ENCODE peak calls at places on chromosomes 13 and 19, in seven cellular contexts. S is AG04449, Q is AG10803, E is RWPE2, D is HFFc6, U is cardiac fibroblast, L is glutamatergic neuron. R is an unnamed sample.

GRCh38 chr13:56457535-56458200 is 683.0 kb upstream of the PRR20A start:
- DNase-seq in D (no peak), L (no peak), E (no peak), U (no peak), S (no peak), Q (no peak), R (no peak)

GRCh38 chr13:75236774-75237173 is 245.2 kb downstream of the TBC1D4 start:
- DNase-seq in U (no peak), D (no peak), S (no peak), L (no peak), Q (no peak), E (no peak), R (no peak)

GRCh38 chr13:44680746-44681355 is 104.7 kb upstream of the TSC22D1 start:
- DNase-seq in Q (no peak), S (no peak), E (no peak), U (no peak), L (no peak), D (no peak), R (no peak)

GRCh38 chr13:49298903-49299605 is 51.3 kb downstream of the CDADC1 start:
- DNase-seq in U (no peak), Q (no peak), D (no peak), L (no peak), S (no peak), E (no peak), R (no peak)

GRCh38 chr13:109836629-109837607 is 50.5 kb upstream of the IRS2 start:
- DNase-seq in L (no peak), E (no peak), S (no peak), Q (no peak), D (no peak), U (no peak), R (peak)

GRCh38 chr19:6204866-6205723 is 69.6 kb downstream of the ACSBG2 start:
- DNase-seq in U (no peak), E (no peak), Q (no peak), L (no peak), D (no peak), S (no peak), R (no peak)

GRCh38 chr13:114021464-114022308 is 47.8 kb upstream of the C13orf46 start:
- DNase-seq in D (no peak), E (no peak), L (peak), U (no peak), S (no peak), Q (no peak), R (no peak)

GRCh38 chr19:48741222-48741999 is 1.0 kb upstream of the RASIP1 start:
- DNase-seq in U (no peak), S (no peak), E (no peak), D (no peak), L (peak), Q (no peak), R (peak)

GRCh38 chr19:37947778-37948177 is 40.8 kb downstream of the SIPA1L3 start:
- DNase-seq in D (no peak), U (no peak), L (no peak), Q (no peak), E (no peak), S (no peak), R (no peak)

GRCh38 chr19:53102186-53102585 is 1.0 kb downstream of the ZNF160 start:
- DNase-seq in E (no peak), U (no peak), L (peak), D (no peak), S (no peak), Q (no peak), R (peak)

GRCh38 chr13:90938848-90939247 is 408.6 kb upstream of the MIR17HG start:
- DNase-seq in L (no peak), S (no peak), D (no peak), U (no peak), Q (no peak), E (no peak), R (no peak)

GRCh38 chr13:113815151-113816058 is 48.5 kb downstream of the GAS6 start:
- DNase-seq in L (no peak), D (no peak), S (no peak), Q (no peak), U (no peak), E (no peak), R (no peak)

GRCh38 chr19:13146763-13147563 is 3.2 kb downstream of the STX10 start:
- DNase-seq in Q (peak), D (no peak), L (no peak), E (no peak), S (no peak), U (peak), R (no peak)

GRCh38 chr19:46413262-46414031 is at the start of gene CCDC8:
- DNase-seq in U (peak), L (peak), E (peak), D (peak), Q (peak), S (peak), R (peak)

GRCh38 chr19:18503971-18504885 is 17.6 kb downstream of the ELL start:
- DNase-seq in E (no peak), L (no peak), D (no peak), S (no peak), U (no peak), Q (no peak), R (no peak)

GRCh38 chr19:51259348-51260245 is 8.7 kb downstream of the SIGLECL1 start:
- DNase-seq in D (peak), U (peak), Q (peak), L (peak), E (no peak), S (no peak), R (peak)

GRCh38 chr13:101149735-101150380 is 266.4 kb downstream of the NALCN start:
- DNase-seq in Q (peak), E (no peak), L (peak), S (no peak), U (peak), D (peak), R (peak)

GRCh38 chr13:93963266-93964131 is 516.0 kb downstream of the DCT start:
- DNase-seq in L (no peak), Q (peak), U (peak), S (no peak), E (no peak), D (peak), R (no peak)

GRCh38 chr19:52533901-52534300 is 6.4 kb downstream of the ZNF808 start:
- DNase-seq in S (no peak), U (no peak), D (no peak), Q (no peak), L (no peak), E (no peak), R (no peak)

GRCh38 chr19:14101003-14101545 is 10.5 kb upstream of the SAMD1 start:
- DNase-seq in Q (no peak), E (no peak), S (no peak), U (no peak), D (no peak), L (no peak), R (no peak)

GRCh38 chr13:67134322-67135129 is 95.6 kb downstream of the PCDH9 start:
- DNase-seq in E (no peak), U (peak), Q (no peak), D (no peak), S (no peak), L (no peak), R (no peak)

GRCh38 chr13:67137044-67137735 is 92.9 kb downstream of the PCDH9 start:
- DNase-seq in L (no peak), Q (no peak), U (peak), D (no peak), E (no peak), S (no peak), R (no peak)

GRCh38 chr13:67133476-67133875 is 96.7 kb downstream of the PCDH9 start:
- DNase-seq in S (no peak), D (no peak), U (peak), E (no peak), L (no peak), Q (no peak), R (no peak)

GRCh38 chr13:67135356-67135755 is 94.8 kb downstream of the PCDH9 start:
- DNase-seq in U (no peak), D (no peak), S (no peak), L (no peak), E (no peak), Q (no peak), R (no peak)

GRCh38 chr13:67136157-67136556 is 94.0 kb downstream of the PCDH9 start:
- DNase-seq in U (peak), E (no peak), S (no peak), Q (no peak), L (no peak), D (no peak), R (no peak)
- TF ChIP-seq CTCF in U (no peak), E (no peak), S (no peak), Q (no peak), L (no peak), D (no peak), R (no peak)

DNA sequence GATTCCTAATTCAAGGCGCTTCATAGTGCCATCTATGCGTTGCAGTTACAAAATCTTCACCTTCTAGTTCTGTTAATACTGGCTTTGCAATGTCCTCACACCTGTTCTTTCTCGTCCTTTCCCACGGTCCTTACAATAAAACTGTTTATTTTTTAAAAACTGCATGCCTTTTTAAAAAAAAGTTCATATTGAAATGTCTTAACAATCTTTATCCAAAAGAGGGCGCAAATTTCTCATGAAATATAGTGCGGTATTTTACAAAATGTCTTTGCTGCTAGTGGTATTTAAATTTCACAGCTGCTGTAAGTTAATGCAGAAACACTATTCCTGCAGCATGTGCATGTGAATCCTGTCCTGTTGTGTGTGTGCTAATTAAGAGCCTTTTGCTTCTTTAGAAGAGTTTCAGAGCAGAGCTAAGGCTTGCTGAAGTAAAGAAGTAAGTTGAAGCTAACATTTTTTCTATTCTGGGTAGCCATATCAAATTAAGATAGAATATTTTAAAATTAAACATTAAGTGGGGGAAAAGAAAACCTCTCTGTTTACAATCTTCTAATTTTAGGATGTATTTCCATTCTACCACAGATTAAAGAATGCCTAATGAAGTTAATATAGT is 15.8 kb upstream of the CLDN10 start:
- DNase-seq in D (peak), S (no peak), E (no peak), Q (peak), U (peak), L (no peak), R (no peak)
- TF ChIP-seq CTCF in D (peak), S (peak), E (peak), Q (peak), U (peak), L (peak), R (peak)

GRCh38 chr13:51148223-51148951 is 37.3 kb upstream of the C13orf42 start:
- DNase-seq in E (no peak), U (peak), Q (no peak), S (no peak), D (no peak), L (peak), R (peak)
- TF ChIP-seq CTCF in E (no peak), U (no peak), Q (no peak), S (no peak), D (no peak), L (peak), R (no peak)

DNA sequence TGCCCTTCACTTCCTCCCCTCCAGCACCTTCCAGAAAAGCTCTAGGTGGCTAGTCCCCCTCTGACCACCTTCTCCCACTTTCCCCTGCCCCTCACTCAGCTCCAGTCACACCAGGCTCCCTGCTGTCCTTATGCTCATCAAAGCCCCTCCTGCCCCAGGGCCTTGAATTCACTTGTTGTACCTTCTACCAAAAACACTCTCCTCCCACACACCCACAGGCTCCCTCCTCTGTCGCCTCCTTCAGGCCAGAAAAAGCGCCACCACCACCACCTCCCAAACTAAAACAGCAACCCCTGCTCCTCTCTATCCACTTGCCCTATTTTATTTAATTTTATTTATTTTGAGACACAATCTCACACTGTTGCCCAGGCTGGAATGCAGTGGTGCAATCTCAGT is 4.8 kb upstream of the CEACAM16 start:
- DNase-seq in S (no peak), D (no peak), U (no peak), E (no peak), Q (no peak), L (no peak), R (no peak)
- TF ChIP-seq CTCF in S (peak), D (peak), U (peak), E (peak), Q (peak), L (no peak), R (no peak)

GRCh38 chr13:70104481-70104880 is 3.1 kb upstream of the ATXN8OS start:
- DNase-seq in D (no peak), E (no peak), S (no peak), Q (no peak), L (no peak), U (no peak), R (no peak)

GRCh38 chr13:70098669-70099068 is 9.0 kb upstream of the ATXN8OS start:
- DNase-seq in E (no peak), L (no peak), D (no peak), S (no peak), U (no peak), Q (no peak), R (no peak)
- TF ChIP-seq CTCF in E (peak), L (peak), D (peak), S (no peak), U (peak), Q (peak), R (peak)

GRCh38 chr19:1752757-1753728 is at the start of gene ONECUT3:
- DNase-seq in L (peak), E (no peak), Q (no peak), U (no peak), S (no peak), D (no peak), R (peak)

GRCh38 chr19:1749373-1750342 is 3.6 kb upstream of the ONECUT3 start:
- DNase-seq in Q (no peak), S (no peak), E (no peak), D (no peak), L (peak), U (no peak), R (no peak)

GRCh38 chr19:1750343-1751021 is 2.8 kb upstream of the ONECUT3 start:
- DNase-seq in Q (no peak), L (peak), S (no peak), U (no peak), E (no peak), D (no peak), R (no peak)

GRCh38 chr19:1752009-1752756 is 1.1 kb upstream of the ONECUT3 start:
- DNase-seq in L (no peak), Q (no peak), D (no peak), S (no peak), U (no peak), E (no peak), R (no peak)

DNA sequence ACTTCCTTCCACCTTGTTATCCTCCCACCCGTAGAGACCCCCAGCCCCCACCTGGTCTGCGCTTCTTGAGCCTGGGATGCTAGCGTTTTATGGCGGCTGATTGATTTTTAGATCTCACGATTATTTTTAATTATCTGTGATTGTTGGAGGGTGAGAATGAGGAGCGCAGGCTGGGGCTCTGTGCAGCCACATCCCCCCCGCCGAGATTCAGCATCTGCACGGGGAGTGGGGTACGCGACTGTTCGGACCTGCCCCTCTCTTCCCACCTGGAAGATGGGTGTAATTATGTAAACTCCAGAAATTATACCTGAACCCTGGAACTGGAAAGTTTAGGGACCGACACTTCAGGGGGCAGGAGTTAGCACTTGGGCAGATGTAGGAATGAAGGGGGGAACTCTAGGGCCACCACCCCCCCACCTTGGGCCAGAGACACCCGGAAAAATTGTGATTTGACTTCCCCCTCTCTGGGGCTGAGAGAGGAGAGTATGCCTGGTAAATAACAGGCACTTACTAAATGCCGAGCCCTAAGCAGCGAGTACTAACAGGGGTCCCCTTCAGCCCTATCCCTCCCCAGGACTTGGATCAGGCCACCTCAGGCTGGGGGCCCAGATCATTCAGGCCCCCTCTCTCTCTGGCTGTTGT is 1.8 kb upstream of the ONECUT3 start:
- DNase-seq in S (no peak), D (no peak), E (no peak), L (no peak), U (no peak), Q (no peak), R (no peak)
- TF ChIP-seq CTCF in S (no peak), D (no peak), E (no peak), L (no peak), U (no peak), Q (no peak), R (no peak)

GRCh38 chr13:26605845-26606244 is 48.4 kb downstream of the WASF3 start:
- DNase-seq in E (no peak), S (no peak), D (no peak), L (no peak), Q (no peak), U (no peak), R (no peak)
- TF ChIP-seq CTCF in E (no peak), S (no peak), D (peak), L (no peak), Q (no peak), U (no peak), R (no peak)

GRCh38 chr13:30676672-30677071 is 58.7 kb upstream of the ALOX5AP start:
- DNase-seq in U (peak), L (no peak), D (peak), S (no peak), E (no peak), Q (peak), R (no peak)
- TF ChIP-seq CTCF in U (peak), L (no peak), D (peak), S (peak), E (peak), Q (peak), R (peak)

GRCh38 chr13:51938454-51938853 is 72.8 kb downstream of the ATP7B start:
- DNase-seq in S (no peak), D (no peak), Q (no peak), U (no peak), E (no peak), L (no peak), R (no peak)

GRCh38 chr13:51933466-51934058 is 71.8 kb downstream of the CCDC70 start:
- DNase-seq in L (no peak), S (no peak), Q (no peak), E (no peak), U (no peak), D (no peak), R (no peak)

GRCh38 chr13:51937320-51938290 is 73.6 kb downstream of the ATP7B start:
- DNase-seq in Q (no peak), L (no peak), D (no peak), E (no peak), U (no peak), S (no peak), R (no peak)

GRCh38 chr13:51934461-51935087 is 72.8 kb downstream of the CCDC70 start:
- DNase-seq in D (no peak), U (no peak), L (no peak), E (no peak), S (no peak), Q (no peak), R (no peak)

GRCh38 chr13:51935326-51936171 is 73.8 kb downstream of the CCDC70 start:
- DNase-seq in D (peak), U (peak), E (no peak), Q (no peak), S (no peak), L (no peak), R (peak)
- TF ChIP-seq CTCF in D (peak), U (peak), E (no peak), Q (peak), S (peak), L (no peak), R (peak)

R was measured in nephron progenitor cell.